ENCODE peak calls at places on chromosomes 2 and 18, in four cellular contexts. One of them, this sample, is unnamed.

GRCh38 chr2:19548116-19548515 is 189.7 kb upstream of the OSR1 start:
- DNase-seq in GM12878: no peak
- DNase-seq in K562: no peak
- DNase-seq in HepG2: no peak
- DNase-seq in this sample: no peak

GRCh38 chr18:12944724-12945123 is 3.1 kb upstream of the SEH1L start:
- DNase-seq in HepG2: no peak
- DNase-seq in GM12878: no peak
- DNase-seq in K562: no peak
- DNase-seq in this sample: no peak

GRCh38 chr2:231425291-231425810 is 29.8 kb downstream of the B3GNT7 start:
- DNase-seq in GM12878: no peak
- DNase-seq in HepG2: peak
- DNase-seq in K562: no peak
- DNase-seq in this sample: no peak

GRCh38 chr2:205073433-205074020 is 528.3 kb downstream of the PARD3B start:
- DNase-seq in GM12878: no peak
- DNase-seq in K562: no peak
- DNase-seq in HepG2: no peak
- DNase-seq in this sample: no peak

GRCh38 chr2:196783431-196784094 is 15.9 kb downstream of the GTF3C3 start:
- DNase-seq in GM12878: no peak
- DNase-seq in HepG2: no peak
- DNase-seq in K562: no peak
- DNase-seq in this sample: no peak

GRCh38 chr2:157935378-157935726 is 59.2 kb upstream of the ACVR1 start:
- DNase-seq in HepG2: no peak
- DNase-seq in GM12878: no peak
- DNase-seq in K562: no peak
- DNase-seq in this sample: no peak

GRCh38 chr2:137467246-137467862 is 496.9 kb upstream of the HNMT start:
- DNase-seq in K562: no peak
- DNase-seq in HepG2: peak
- DNase-seq in GM12878: peak
- DNase-seq in this sample: peak

GRCh38 chr2:161988589-161988988 is 85.4 kb downstream of the DPP4 start:
- DNase-seq in K562: peak
- DNase-seq in GM12878: no peak
- DNase-seq in HepG2: no peak
- DNase-seq in this sample: no peak

GRCh38 chr2:111160758-111161157 is 40.0 kb downstream of the BCL2L11 start:
- DNase-seq in K562: no peak
- DNase-seq in GM12878: no peak
- DNase-seq in HepG2: no peak
- DNase-seq in this sample: peak

GRCh38 chr2:233329489-233330135 is 22.0 kb downstream of the SAG start:
- DNase-seq in HepG2: no peak
- DNase-seq in K562: no peak
- DNase-seq in GM12878: no peak
- DNase-seq in this sample: no peak

GRCh38 chr18:50429207-50429948 is 54.5 kb downstream of the SKA1 start:
- DNase-seq in GM12878: no peak
- DNase-seq in K562: peak
- DNase-seq in HepG2: peak
- DNase-seq in this sample: peak

DNA sequence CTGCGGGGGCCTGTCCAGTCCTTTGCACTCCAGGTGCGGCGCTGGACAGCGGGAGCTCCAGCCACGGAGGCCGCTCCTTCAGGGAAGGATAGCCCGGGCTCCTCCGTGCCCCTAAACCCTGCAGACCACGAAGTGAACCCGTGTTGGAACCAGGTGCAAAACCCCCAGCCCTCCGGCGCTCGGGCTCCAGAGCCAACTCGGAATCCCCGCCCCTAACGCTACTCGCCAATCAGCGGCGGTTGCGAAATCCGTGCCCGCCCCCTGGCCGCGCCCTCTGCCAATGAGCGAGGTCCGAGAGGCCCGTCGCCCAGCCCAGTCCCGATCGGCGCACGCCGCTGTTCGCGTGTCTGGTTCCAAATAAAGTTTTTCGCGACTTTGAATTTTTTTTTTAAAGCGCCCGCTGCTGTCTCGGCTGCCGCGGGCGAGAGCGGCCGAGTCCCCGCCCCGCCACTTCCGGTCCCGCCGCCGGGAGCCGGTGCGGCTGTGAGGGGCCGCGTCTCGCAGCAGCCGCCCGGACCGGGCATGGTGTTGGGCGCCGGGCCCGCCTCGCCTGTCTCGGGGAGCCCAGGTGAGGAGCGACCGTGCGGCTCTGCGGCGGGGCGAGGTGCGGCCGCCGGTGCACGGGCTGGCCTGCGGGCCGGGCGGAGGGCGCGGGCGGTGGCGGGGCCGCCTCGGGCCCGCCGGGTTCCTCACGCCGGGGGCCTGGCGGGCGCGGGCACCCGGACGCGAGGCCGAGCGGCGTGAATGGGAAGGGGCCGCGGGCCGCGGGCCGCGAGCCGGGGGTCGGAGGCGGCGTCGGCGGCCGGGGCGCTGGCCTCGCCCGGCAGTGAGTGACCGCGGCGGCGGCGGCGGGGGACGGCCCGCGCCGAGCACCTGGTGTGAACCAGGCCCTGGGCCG is at the start of gene UBE2F:
- DNase-seq in HepG2: peak
- DNase-seq in GM12878: peak
- DNase-seq in K562: peak
- DNase-seq in this sample: peak
- TF ChIP-seq REST in HepG2: peak
- TF ChIP-seq REST in GM12878: peak
- TF ChIP-seq REST in K562: no peak
- TF ChIP-seq REST in this sample: no peak

GRCh38 chr2:28470759-28471158 is 25.1 kb upstream of the PLB1 start:
- DNase-seq in HepG2: no peak
- DNase-seq in K562: no peak
- DNase-seq in GM12878: no peak
- DNase-seq in this sample: no peak

GRCh38 chr2:28471701-28472236 is 24.1 kb upstream of the PLB1 start:
- DNase-seq in K562: no peak
- DNase-seq in HepG2: no peak
- DNase-seq in GM12878: no peak
- DNase-seq in this sample: no peak

GRCh38 chr2:28471214-28471613 is 24.6 kb upstream of the PLB1 start:
- DNase-seq in K562: peak
- DNase-seq in HepG2: no peak
- DNase-seq in GM12878: no peak
- DNase-seq in this sample: no peak

GRCh38 chr2:28469947-28470585 is 25.8 kb upstream of the PLB1 start:
- DNase-seq in HepG2: no peak
- DNase-seq in K562: no peak
- DNase-seq in GM12878: no peak
- DNase-seq in this sample: no peak

GRCh38 chr2:28469304-28469703 is 26.6 kb upstream of the PLB1 start:
- DNase-seq in GM12878: no peak
- DNase-seq in K562: no peak
- DNase-seq in HepG2: no peak
- DNase-seq in this sample: no peak
- TF ChIP-seq KDM1A in GM12878: no peak
- TF ChIP-seq KDM1A in K562: no peak
- TF ChIP-seq KDM1A in HepG2: no peak
- TF ChIP-seq KDM1A in this sample: no peak

DNA sequence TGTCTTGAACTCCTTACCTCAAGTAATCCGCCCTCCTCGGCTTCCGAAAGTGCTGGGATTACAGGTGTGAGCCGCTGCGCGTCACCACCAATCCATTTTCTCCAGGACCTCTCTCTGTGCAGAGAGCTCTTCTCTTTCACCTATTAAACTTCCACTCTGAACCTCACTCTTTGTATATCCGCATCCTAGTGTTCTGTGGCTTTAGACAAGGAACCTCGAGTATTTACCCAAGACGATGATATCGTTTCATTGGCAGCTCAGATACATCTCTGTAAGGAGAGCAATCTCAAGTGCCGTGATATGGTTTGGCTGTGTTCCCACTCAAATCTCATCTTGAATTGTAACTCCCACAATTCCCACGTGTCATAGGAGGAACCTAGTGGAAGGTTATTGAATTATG is 15.1 kb upstream of the WDR33 start:
- DNase-seq in K562: no peak
- DNase-seq in GM12878: no peak
- DNase-seq in HepG2: no peak
- DNase-seq in this sample: no peak
- TF ChIP-seq CHD4 in K562: no peak
- TF ChIP-seq CHD4 in GM12878: no peak
- TF ChIP-seq CHD4 in HepG2: no peak
- TF ChIP-seq CHD4 in this sample: no peak

DNA sequence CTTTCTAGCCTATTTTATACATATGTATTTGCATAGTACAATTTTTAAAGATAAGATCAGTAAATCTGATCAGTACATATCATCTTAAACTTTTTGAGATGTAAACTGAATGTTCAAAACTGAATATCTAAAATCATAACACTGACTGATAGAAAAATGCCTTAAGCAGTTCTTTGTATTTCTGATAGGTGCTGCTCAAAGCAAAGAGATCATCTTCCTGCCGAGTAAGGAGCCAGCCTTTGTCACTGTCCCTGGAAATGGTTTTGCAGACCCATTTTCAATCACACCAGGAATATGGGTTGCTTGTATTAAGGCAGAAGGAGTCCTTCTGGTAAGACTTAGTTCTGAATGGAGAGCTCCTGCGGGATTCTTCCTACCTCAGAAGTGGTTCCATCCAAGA is 135.0 kb downstream of the LAMA3 start:
- DNase-seq in K562: no peak
- DNase-seq in HepG2: no peak
- DNase-seq in GM12878: no peak
- DNase-seq in this sample: no peak
- TF ChIP-seq REST in K562: no peak
- TF ChIP-seq REST in HepG2: no peak
- TF ChIP-seq REST in GM12878: no peak
- TF ChIP-seq REST in this sample: no peak

GRCh38 chr2:21800356-21800755 is 676.6 kb downstream of the TDRD15 start:
- DNase-seq in K562: no peak
- DNase-seq in GM12878: no peak
- DNase-seq in HepG2: no peak
- DNase-seq in this sample: no peak
- TF ChIP-seq KDM1A in K562: no peak
- TF ChIP-seq KDM1A in GM12878: no peak
- TF ChIP-seq KDM1A in HepG2: no peak
- TF ChIP-seq KDM1A in this sample: no peak

DNA sequence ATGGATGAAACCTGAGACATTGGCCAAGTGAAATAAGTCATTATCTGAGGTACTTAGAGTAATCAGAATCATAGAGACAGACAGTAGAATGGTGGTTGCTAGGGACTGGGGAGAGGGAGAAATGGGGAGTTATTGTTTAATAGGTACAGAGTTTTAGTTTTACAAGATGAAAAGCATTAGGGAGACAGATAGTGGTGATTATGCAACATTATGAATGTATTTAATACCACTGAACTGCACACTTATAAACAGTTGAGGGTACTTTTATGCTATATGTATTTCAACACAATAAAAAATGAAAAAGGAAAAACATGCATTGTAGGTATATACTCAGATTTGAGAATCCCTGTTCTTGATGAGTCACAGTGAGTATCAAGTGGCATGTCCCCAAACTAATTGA is 59.7 kb downstream of the EPC2 start:
- DNase-seq in K562: no peak
- DNase-seq in HepG2: no peak
- DNase-seq in GM12878: no peak
- DNase-seq in this sample: no peak
- TF ChIP-seq CHD4 in K562: no peak
- TF ChIP-seq CHD4 in HepG2: no peak
- TF ChIP-seq CHD4 in GM12878: no peak
- TF ChIP-seq CHD4 in this sample: no peak

DNA sequence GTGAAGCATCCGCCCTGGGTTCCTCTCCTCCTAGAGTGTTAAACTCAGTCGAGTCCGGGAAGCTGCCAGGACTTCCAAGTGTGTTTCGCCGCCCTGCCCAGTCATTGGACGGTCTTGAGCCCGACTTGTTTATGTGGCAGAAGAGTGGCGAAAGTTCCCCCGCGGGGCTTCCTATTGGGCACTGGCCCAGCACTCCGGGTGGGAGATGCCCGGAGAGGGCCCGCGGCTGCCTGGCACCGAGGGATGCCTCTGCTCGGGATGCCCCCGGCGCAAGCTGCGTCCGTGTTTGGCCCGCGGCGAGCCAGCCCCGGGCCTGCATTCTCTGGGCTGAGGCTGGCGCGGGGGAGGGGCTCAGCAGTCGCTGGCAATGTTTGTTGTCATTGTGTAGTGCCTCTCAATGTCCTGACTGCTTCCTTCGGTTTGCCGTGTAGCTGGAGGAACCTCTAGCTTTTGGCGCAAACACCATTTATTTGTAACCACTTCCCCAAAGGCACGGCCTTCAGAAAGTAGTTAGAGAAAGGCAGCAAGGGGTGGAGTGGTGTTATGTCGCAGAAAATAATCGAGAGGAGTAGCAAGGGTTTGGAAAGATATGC is 1.2 kb downstream of the CYBRD1 start:
- DNase-seq in GM12878: no peak
- DNase-seq in K562: peak
- DNase-seq in HepG2: peak
- DNase-seq in this sample: peak
- TF ChIP-seq REST in GM12878: no peak
- TF ChIP-seq REST in K562: no peak
- TF ChIP-seq REST in HepG2: no peak
- TF ChIP-seq REST in this sample: no peak

GRCh38 chr18:52394602-52395001 is 54.6 kb downstream of the DCC start:
- DNase-seq in HepG2: no peak
- DNase-seq in GM12878: peak
- DNase-seq in K562: no peak
- DNase-seq in this sample: no peak

GRCh38 chr18:52392160-52392559 is 52.2 kb downstream of the DCC start:
- DNase-seq in GM12878: peak
- DNase-seq in K562: no peak
- DNase-seq in HepG2: no peak
- DNase-seq in this sample: no peak

DNA sequence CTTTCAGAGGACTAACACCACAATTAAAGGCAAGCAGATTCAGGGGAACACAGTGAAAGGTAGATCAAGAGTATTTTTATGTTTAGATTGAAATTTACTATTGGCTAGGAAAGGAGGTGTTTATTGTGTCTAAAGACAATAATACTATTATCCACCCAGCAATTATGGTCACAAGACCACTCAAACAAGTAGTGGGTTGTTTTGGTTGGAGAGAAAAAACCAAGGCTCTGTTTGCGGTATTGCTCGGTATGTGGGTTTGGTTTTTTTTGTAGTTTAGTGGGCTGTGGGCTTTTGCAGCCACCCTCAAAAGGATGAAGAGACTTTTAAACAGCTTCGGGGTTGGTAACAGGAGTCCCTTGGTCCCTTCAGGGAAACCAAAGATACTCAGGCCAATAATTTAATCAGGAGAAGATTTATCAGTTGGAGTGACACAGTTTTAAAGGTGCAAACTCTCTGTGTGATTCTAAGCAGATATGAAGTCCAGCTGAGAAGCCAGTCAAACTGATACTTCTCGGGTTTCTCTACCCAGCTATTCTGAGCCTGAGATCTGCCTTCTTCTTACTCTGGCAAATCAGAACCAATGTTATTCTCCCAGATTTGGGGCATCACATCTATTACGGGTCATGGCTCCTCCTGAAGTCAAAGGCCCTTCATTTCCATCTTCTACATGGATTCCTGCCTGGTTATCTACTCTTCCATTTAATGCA is 55.3 kb downstream of the DCC start:
- DNase-seq in HepG2: no peak
- DNase-seq in K562: no peak
- DNase-seq in GM12878: peak
- DNase-seq in this sample: no peak
- TF ChIP-seq KDM1A in HepG2: no peak
- TF ChIP-seq KDM1A in K562: no peak
- TF ChIP-seq KDM1A in GM12878: no peak
- TF ChIP-seq KDM1A in this sample: no peak

This sample was measured in A549.